ENCODE peak calls at places on chromosomes 6 and 20, in four cellular contexts. One of them, this sample, is unnamed.

GRCh38 chr20:9294081-9294480 is 220.3 kb upstream of the LAMP5 start:
- DNase-seq in tibial nerve: no peak
- DNase-seq in GM12891: no peak
- DNase-seq in HCT116: no peak
- DNase-seq in this sample: no peak

GRCh38 chr20:9179193-9179802 is 110.4 kb downstream of the PLCB4 start:
- DNase-seq in tibial nerve: no peak
- DNase-seq in GM12891: no peak
- DNase-seq in HCT116: no peak
- DNase-seq in this sample: no peak

GRCh38 chr20:61776491-61776890 is 289.2 kb downstream of the TAF4 start:
- DNase-seq in tibial nerve: no peak
- DNase-seq in GM12891: no peak
- DNase-seq in HCT116: no peak
- DNase-seq in this sample: no peak

GRCh38 chr6:16737389-16737788 is 23.9 kb downstream of the ATXN1 start:
- DNase-seq in tibial nerve: no peak
- DNase-seq in GM12891: no peak
- DNase-seq in HCT116: no peak
- DNase-seq in this sample: no peak

GRCh38 chr6:70375166-70375565 is 38.1 kb upstream of the FAM135A start:
- DNase-seq in tibial nerve: no peak
- DNase-seq in GM12891: no peak
- DNase-seq in HCT116: no peak
- DNase-seq in this sample: no peak

GRCh38 chr6:2743280-2744205 is 7.2 kb downstream of the MYLK4 start:
- DNase-seq in tibial nerve: no peak
- DNase-seq in GM12891: no peak
- DNase-seq in HCT116: no peak
- DNase-seq in this sample: no peak

GRCh38 chr6:144186817-144187625 is 36.7 kb downstream of the STX11 start:
- DNase-seq in tibial nerve: no peak
- DNase-seq in GM12891: no peak
- DNase-seq in HCT116: no peak
- DNase-seq in this sample: no peak

GRCh38 chr6:108689279-108690161 is 128.8 kb downstream of the FOXO3 start:
- DNase-seq in tibial nerve: peak; percentile 81
- DNase-seq in GM12891: no peak
- DNase-seq in HCT116: peak; percentile 57
- DNase-seq in this sample: no peak

GRCh38 chr6:23180504-23181293 is 611.3 kb downstream of the HDGFL1 start:
- DNase-seq in tibial nerve: no peak
- DNase-seq in GM12891: no peak
- DNase-seq in HCT116: no peak
- DNase-seq in this sample: no peak

GRCh38 chr20:48920527-48921167 is 864 bp upstream of the ARFGEF2 start:
- DNase-seq in tibial nerve: no peak
- DNase-seq in GM12891: no peak
- DNase-seq in HCT116: no peak
- DNase-seq in this sample: no peak
- TF ChIP-seq POLR2A in tibial nerve: no peak
- TF ChIP-seq POLR2A in GM12891: no peak
- TF ChIP-seq POLR2A in HCT116: no peak
- TF ChIP-seq POLR2A in this sample: no peak

GRCh38 chr20:35226775-35227681 is 538 bp downstream of the MMP24 start:
- DNase-seq in tibial nerve: peak; percentile 5
- DNase-seq in GM12891: peak; percentile 42
- DNase-seq in HCT116: no peak
- DNase-seq in this sample: no peak

GRCh38 chr20:35235881-35236280 is 9.4 kb downstream of the MMP24 start:
- DNase-seq in tibial nerve: no peak
- DNase-seq in GM12891: no peak
- DNase-seq in HCT116: no peak
- DNase-seq in this sample: no peak

GRCh38 chr20:35238170-35238569 is 11.7 kb downstream of the MMP24 start:
- DNase-seq in tibial nerve: no peak
- DNase-seq in GM12891: no peak
- DNase-seq in HCT116: no peak
- DNase-seq in this sample: no peak

GRCh38 chr20:35237486-35237885 is 11.0 kb downstream of the MMP24 start:
- DNase-seq in tibial nerve: no peak
- DNase-seq in GM12891: no peak
- DNase-seq in HCT116: no peak
- DNase-seq in this sample: no peak

DNA sequence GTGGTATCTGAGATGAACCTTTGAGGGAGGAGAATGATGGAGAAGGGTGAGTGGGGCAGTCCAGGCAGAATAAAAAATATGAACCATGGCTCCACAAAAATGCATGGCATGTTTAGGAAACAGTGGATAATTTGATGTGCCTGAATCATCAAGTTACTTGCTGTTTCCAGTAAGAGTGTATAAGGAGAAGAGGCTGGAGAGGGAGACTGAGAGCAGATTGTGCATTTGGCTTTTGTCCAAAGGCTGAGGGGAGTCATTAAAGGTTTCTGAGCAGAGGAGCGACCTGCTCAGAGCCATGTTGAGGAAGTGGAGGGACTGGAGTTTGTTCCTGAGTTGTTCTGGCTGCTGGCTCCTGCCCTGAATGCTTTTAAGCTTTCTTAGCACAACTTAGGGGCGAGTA is 6.1 kb downstream of the MMP24 start:
- DNase-seq in tibial nerve: no peak
- DNase-seq in GM12891: no peak
- DNase-seq in HCT116: no peak
- DNase-seq in this sample: no peak
- TF ChIP-seq POLR2A in tibial nerve: no peak
- TF ChIP-seq POLR2A in GM12891: no peak
- TF ChIP-seq POLR2A in HCT116: no peak
- TF ChIP-seq POLR2A in this sample: no peak

DNA sequence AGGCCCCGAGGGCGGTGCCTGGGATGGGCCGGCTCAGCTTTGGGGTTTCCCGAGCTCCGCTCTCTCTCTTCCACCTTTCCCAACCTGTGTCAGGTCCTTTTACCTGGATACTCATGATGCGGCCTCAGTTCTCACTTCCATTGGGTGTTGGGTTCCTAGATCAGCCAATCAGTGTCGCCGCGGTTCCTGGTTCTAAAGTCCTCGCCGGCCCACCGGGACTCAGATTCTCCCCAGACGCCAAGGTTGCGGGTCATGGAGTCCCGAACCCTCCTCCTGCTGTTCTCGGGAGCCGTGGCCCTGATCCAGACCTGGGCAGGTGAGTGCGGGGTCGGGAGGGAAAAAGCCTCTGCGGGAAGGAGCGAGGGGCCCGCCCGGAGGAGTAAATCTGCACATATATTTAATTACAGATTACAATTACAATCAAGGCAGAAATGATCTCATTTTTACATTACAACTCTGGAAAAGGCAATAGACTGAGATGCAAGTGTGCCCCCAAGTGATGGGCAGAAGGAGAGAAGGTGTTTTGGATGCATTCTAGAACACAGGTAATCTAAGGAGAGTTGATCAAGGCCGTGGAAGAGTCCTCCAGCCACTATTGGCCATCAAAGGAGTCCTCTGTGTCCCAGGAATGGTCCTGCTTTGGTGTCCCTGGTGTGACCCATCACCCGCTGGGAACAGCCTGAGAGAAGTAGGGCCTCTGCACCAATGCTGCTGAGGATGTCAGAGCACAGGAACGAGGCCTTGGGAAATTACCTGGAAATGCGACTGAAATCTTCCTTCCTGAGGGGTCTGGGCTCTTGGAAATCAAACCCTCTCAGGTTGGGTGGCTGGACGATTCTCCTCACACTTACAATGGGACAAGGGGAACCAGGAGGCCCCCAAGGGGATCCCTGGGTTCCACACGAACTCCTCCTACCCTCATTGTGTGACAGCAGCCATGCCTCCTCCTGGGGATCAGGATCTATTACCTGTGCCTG is 34.7 kb upstream of the MICB start:
- DNase-seq in tibial nerve: peak; percentile 92
- DNase-seq in GM12891: peak; percentile 70
- DNase-seq in HCT116: peak; percentile 93
- DNase-seq in this sample: peak; percentile 78
- TF ChIP-seq POLR2A in tibial nerve: peak; percentile 52
- TF ChIP-seq POLR2A in GM12891: peak; percentile 98
- TF ChIP-seq POLR2A in HCT116: peak; percentile 57
- TF ChIP-seq POLR2A in this sample: peak; percentile 99

GRCh38 chr6:73580247-73581149 is 59.7 kb upstream of the EEF1A1 start:
- DNase-seq in tibial nerve: peak; percentile 78
- DNase-seq in GM12891: no peak
- DNase-seq in HCT116: peak; percentile 96
- DNase-seq in this sample: no peak
- TF ChIP-seq POLR2A in tibial nerve: peak; percentile 46
- TF ChIP-seq POLR2A in GM12891: peak; percentile 43
- TF ChIP-seq POLR2A in HCT116: peak; percentile 45
- TF ChIP-seq POLR2A in this sample: peak; percentile 39

DNA sequence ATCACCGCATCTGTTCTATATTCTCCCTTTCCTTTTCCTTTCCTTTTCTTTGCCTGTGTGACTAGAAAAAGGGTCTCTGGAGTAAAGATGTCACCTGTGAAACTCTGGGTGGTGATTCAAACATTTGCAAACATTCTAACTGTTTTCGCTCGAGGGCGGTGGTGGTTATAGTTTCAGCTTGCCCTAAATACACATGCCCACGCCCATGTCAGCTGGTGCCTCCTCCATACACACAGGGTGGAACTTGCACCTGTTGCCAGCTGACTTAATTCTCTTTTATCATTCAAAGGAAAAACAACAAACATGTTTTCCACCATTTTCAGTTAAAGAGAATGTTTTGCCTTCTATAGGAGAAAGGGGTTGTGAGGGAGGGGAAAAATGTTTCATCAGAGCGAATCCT is 381.9 kb upstream of the ARID1B start:
- DNase-seq in tibial nerve: no peak
- DNase-seq in GM12891: no peak
- DNase-seq in HCT116: no peak
- DNase-seq in this sample: peak; percentile 25
- TF ChIP-seq POLR2A in tibial nerve: no peak
- TF ChIP-seq POLR2A in GM12891: no peak
- TF ChIP-seq POLR2A in HCT116: no peak
- TF ChIP-seq POLR2A in this sample: no peak

GRCh38 chr6:10722820-10723651 is at the start of gene TMEM14C:
- DNase-seq in tibial nerve: peak; percentile 97
- DNase-seq in GM12891: peak; percentile 78
- DNase-seq in HCT116: peak; percentile 95
- DNase-seq in this sample: peak; percentile 91
- TF ChIP-seq POLR2A in tibial nerve: peak; percentile 76
- TF ChIP-seq POLR2A in GM12891: peak; percentile 78
- TF ChIP-seq POLR2A in HCT116: peak; percentile 65
- TF ChIP-seq POLR2A in this sample: peak; percentile 83

GRCh38 chr6:138987299-138987642 is 782 bp downstream of the REPS1 start:
- DNase-seq in tibial nerve: no peak
- DNase-seq in GM12891: no peak
- DNase-seq in HCT116: no peak
- DNase-seq in this sample: peak; percentile 35

GRCh38 chr6:138986578-138986977 is 1.5 kb downstream of the REPS1 start:
- DNase-seq in tibial nerve: no peak
- DNase-seq in GM12891: no peak
- DNase-seq in HCT116: no peak
- DNase-seq in this sample: no peak

GRCh38 chr6:138989098-138989983 is 1.3 kb upstream of the REPS1 start:
- DNase-seq in tibial nerve: no peak
- DNase-seq in GM12891: no peak
- DNase-seq in HCT116: no peak
- DNase-seq in this sample: no peak

GRCh38 chr6:138988469-138988834 is 399 bp upstream of the REPS1 start:
- DNase-seq in tibial nerve: no peak
- DNase-seq in GM12891: no peak
- DNase-seq in HCT116: no peak
- DNase-seq in this sample: no peak

DNA sequence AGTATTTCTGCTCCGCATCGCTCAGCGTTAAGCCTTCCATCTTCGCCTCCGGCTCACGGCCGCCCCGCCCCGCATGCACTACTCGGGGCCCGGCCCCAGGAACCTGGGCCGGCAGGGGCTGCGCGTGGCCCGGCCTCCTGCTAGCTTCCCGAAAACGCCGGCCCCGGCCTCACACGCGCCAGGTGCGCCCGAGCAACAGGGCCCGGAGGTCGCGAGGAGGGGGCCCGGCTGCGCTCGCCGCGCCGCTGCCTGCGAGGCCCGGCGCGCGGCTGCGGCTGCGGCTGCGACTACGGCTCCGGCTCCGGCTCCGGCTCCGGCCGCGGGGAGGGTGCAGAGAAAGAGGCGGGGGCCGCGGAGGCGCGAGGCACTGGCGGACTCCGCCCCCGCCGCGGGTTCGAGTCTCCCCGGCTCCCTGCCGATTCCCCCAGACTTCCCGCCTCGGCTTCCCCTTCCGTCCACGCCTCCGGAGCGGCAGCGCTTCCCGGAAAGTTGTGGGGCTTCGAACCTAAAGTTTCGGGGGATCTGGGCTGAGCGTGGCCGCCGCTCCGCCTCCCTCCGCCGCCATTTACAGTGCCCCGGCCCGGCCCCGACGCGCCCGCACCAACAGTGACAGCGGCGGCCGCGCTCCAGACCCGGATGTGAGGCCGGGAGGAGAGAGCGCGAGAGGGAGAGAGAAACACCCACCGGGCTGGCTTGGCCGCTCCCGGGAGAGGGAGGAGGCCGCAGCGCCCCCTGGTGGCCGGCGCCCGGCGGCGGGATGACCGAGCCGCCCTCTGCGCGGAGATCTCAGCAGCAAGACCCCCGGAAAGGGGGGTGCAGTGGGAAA is at the start of gene REPS1:
- DNase-seq in tibial nerve: peak; percentile 81
- DNase-seq in GM12891: peak; percentile 92
- DNase-seq in HCT116: peak; percentile 78
- DNase-seq in this sample: peak; percentile 91
- TF ChIP-seq POLR2A in tibial nerve: peak; percentile 63
- TF ChIP-seq POLR2A in GM12891: peak; percentile 63
- TF ChIP-seq POLR2A in HCT116: peak; percentile 29
- TF ChIP-seq POLR2A in this sample: peak; percentile 85

GRCh38 chr6:31581511-31582229 is 554 bp downstream of the LTB start:
- DNase-seq in tibial nerve: no peak
- DNase-seq in GM12891: no peak
- DNase-seq in HCT116: no peak
- DNase-seq in this sample: no peak
- TF ChIP-seq POLR2A in tibial nerve: no peak
- TF ChIP-seq POLR2A in GM12891: no peak
- TF ChIP-seq POLR2A in HCT116: no peak
- TF ChIP-seq POLR2A in this sample: no peak

This sample was measured in GM12892.